ENCODE peak calls at places on chromosomes 11 and 22, in ten cellular contexts. A is cardiac fibroblast; U is CD8-positive, alpha-beta T cell; T is progenitor cell of endocrine pancreas; K is astrocyte of the cerebellum; S is psoas muscle; Y is BJ; R is A549; Q is dorsolateral prefrontal cortex; V is astrocyte of the spinal cord. D is an unnamed sample.

GRCh38 chr11:62687508-62688396 is 1.6 kb downstream of the LRRN4CL start:
- DNase-seq in A (no peak), U (no peak), T (no peak), K (no peak), S (no peak), Y (no peak), R (no peak), Q (no peak), V (no peak), D (no peak)

GRCh38 chr22:49555526-49555925 is 272.1 kb downstream of the BRD1 start:
- DNase-seq in A (no peak), U (no peak), T (no peak), K (no peak), S (no peak), Y (no peak), R (no peak), Q (peak; percentile 2), V (no peak), D (no peak)

GRCh38 chr22:39510529-39511149 is 8.5 kb downstream of the MIEF1 start:
- DNase-seq in A (no peak), U (no peak), T (no peak), K (no peak), S (no peak), Y (no peak), R (no peak), Q (no peak), V (no peak), D (no peak)

GRCh38 chr11:4673781-4674180 is 23.9 kb downstream of the OR51E2 start:
- DNase-seq in A (no peak), U (no peak), T (no peak), K (no peak), S (no peak), Y (no peak), R (no peak), Q (no peak), V (no peak), D (no peak)

GRCh38 chr22:37535159-37535558 is 15.9 kb upstream of the CARD10 start:
- DNase-seq in A (no peak), U (no peak), T (no peak), K (no peak), S (no peak), Y (no peak), R (no peak), Q (no peak), V (no peak), D (no peak)

GRCh38 chr22:47065756-47066615 is 303.5 kb downstream of the TBC1D22A start:
- DNase-seq in A (peak; percentile 89), U (no peak), T (no peak), K (no peak), S (no peak), Y (no peak), R (no peak), Q (no peak), V (no peak), D (no peak)

GRCh38 chr11:75276696-75277095 is 36.1 kb downstream of the TPBGL start:
- DNase-seq in A (no peak), U (no peak), T (no peak), K (no peak), S (no peak), Y (no peak), R (no peak), Q (no peak), V (no peak), D (no peak)

GRCh38 chr11:96075532-96075959 is 151.6 kb upstream of the MTMR2 start:
- DNase-seq in A (no peak), U (no peak), T (no peak), K (peak; percentile 32), S (no peak), Y (no peak), R (no peak), Q (no peak), V (peak; percentile 47), D (peak; percentile 50)

GRCh38 chr11:116895053-116895757 is 57.8 kb upstream of the APOA1 start:
- DNase-seq in A (peak; percentile 37), U (no peak), T (no peak), K (no peak), S (no peak), Y (no peak), R (peak; percentile 11), Q (peak; percentile 29), V (no peak), D (peak; percentile 47)

GRCh38 chr11:109027851-109028250 is 363.0 kb downstream of the DDX10 start:
- DNase-seq in A (no peak), U (no peak), T (no peak), K (no peak), S (no peak), Y (no peak), R (peak; percentile 4), Q (no peak), V (no peak), D (no peak)

GRCh38 chr11:65308281-65308891 is 6.3 kb upstream of the CDC42EP2 start:
- DNase-seq in A (peak; percentile 80), U (no peak), T (no peak), K (no peak), S (peak; percentile 69), Y (no peak), R (no peak), Q (no peak), V (no peak), D (no peak)

GRCh38 chr11:130635937-130636336 is 187.5 kb downstream of the ADAMTS15 start:
- DNase-seq in A (no peak), U (no peak), T (no peak), K (no peak), S (no peak), Y (no peak), R (peak; percentile 29), Q (no peak), V (no peak), D (no peak)

GRCh38 chr11:66473608-66474525 is 6.4 kb upstream of the DPP3 start:
- DNase-seq in A (no peak), U (no peak), T (no peak), K (no peak), S (no peak), Y (no peak), R (no peak), Q (no peak), V (no peak), D (no peak)

GRCh38 chr11:19290356-19290755 is 49.6 kb upstream of the E2F8 start:
- DNase-seq in A (no peak), U (no peak), T (no peak), K (no peak), S (no peak), Y (no peak), R (no peak), Q (no peak), V (no peak), D (no peak)

GRCh38 chr22:50621948-50622722 is 5.8 kb downstream of the ARSA start:
- DNase-seq in A (no peak), U (no peak), T (no peak), K (no peak), S (no peak), Y (no peak), R (no peak), Q (no peak), V (no peak), D (peak; percentile 29)
- TF ChIP-seq CTCF in A (peak; percentile 11), U (peak; percentile 40), T (peak; percentile 23), K (peak; percentile 25), S (no peak), Y (peak; percentile 25), R (peak; percentile 34), Q (no peak), V (peak; percentile 29), D (peak; percentile 44)

DNA sequence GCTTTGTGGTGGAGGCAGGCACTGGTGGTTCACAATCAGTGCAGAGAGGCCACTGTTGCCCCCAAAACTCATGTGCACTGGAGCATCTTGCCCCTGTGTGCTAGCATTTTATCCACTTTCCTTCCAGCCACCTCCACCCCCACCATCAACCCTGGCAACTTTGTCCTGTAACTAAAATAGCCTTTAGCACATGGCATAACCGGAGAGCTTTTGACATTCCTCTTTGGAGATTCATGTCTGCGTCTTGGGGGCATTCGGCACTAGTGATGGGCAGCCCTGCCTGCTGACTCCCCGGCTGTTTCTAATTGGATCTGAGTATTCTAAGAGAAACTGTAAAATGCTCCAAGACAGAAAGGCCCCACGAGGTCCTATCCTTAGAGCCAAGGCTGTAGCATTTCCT is 15.8 kb downstream of the SHISA8 start:
- DNase-seq in A (no peak), U (no peak), T (no peak), K (no peak), S (peak; percentile 68), Y (no peak), R (no peak), Q (no peak), V (no peak), D (no peak)
- TF ChIP-seq CTCF in A (no peak), U (no peak), T (no peak), K (no peak), S (no peak), Y (no peak), R (no peak), Q (no peak), V (no peak), D (no peak)

DNA sequence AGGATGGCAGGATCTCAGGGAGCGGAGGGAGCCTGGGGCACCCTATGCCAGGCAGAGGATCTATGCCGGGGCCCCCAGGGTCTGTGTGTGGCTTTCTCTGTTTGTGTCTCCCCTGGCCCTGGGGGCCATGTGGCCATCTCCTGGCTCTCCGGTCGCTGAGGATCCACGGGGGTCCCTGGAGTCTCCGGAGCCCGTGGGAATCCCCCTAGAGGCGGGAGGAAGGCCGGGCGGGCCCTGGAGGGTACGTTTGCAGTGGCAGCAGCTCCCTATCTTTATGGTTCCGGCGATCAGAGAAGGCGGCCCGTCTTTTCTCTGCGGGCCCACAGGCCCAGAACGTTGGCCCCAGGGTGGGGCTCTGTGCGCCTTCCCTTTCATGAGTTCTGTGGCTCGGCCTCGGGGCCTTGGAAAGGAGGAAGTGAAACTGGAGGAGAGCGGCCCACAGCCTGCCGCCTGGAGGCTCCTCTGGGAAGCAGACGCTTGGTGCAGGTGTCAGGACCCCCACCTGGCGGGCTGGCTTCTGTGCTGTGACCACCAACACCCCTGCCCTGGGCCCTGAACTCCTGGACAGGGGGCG is 82.1 kb downstream of the KCNQ1 start:
- DNase-seq in A (no peak), U (no peak), T (no peak), K (no peak), S (peak; percentile 68), Y (no peak), R (no peak), Q (peak; percentile 22), V (no peak), D (peak; percentile 78)
- TF ChIP-seq CTCF in A (peak; percentile 6), U (no peak), T (peak; percentile 12), K (no peak), S (no peak), Y (peak; percentile 10), R (no peak), Q (peak; percentile 7), V (no peak), D (peak; percentile 36)

DNA sequence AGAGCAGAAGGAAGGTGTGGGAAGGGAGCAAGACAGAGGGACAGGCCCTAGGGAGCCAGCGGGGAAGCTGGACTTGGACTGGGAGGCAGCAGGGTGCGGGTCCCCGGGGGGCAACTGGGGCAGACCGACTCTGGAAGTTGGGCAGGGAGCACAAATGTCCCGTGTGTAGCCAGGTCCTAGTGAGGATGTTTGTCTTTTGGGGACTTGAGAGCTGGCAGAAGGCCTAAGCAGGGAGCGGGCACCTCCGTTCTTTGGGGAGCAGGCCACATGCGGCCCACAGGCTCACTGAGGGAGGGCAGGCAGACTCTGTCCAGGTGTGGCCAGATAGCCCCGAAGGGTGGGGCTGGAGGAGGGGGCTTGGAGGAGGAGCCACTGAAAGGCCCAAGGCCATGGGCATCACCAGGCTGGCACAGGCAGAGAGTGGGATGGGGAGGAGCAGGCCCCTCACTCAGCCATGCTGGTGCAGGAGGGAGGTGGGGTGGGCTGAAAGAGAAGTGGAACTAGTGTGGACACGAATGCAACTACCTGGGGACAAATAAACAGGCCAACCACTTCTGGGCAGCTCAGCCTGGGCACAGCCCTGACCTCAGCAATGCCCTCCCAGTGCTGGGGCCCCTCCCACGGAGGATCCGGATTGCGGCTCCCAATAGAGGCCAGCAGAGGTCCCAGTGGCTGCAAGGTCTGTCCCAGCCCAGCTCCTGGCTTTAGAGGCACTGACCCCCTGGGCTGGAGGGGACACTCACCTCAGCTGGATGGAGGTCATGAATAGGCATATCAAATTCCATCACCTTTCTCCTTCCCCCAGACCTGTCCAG is 1.3 kb upstream of the SCARF2 start:
- DNase-seq in A (peak; percentile 30), U (no peak), T (no peak), K (no peak), S (peak; percentile 58), Y (no peak), R (peak; percentile 17), Q (peak; percentile 15), V (no peak), D (peak; percentile 25)
- TF ChIP-seq CTCF in A (peak; percentile 48), U (no peak), T (no peak), K (peak; percentile 38), S (peak; percentile 6), Y (peak; percentile 60), R (no peak), Q (no peak), V (peak; percentile 28), D (no peak)

D was measured in GM10248.